ENCODE peak calls at places on chromosomes 13 and 19, in four cellular contexts. One of them, this sample, is unnamed.

GRCh38 chr13:103996733-103997132 is 930.5 kb upstream of the SLC10A2 start:
- DNase-seq in skeletal muscle cell: no peak
- DNase-seq in NCI-H1417: no peak
- DNase-seq in mucosa of descending colon: no peak
- DNase-seq in this sample: no peak

GRCh38 chr13:79404985-79405384 is 1.1 kb downstream of the RBM26 start:
- DNase-seq in skeletal muscle cell: no peak
- DNase-seq in NCI-H1417: peak; percentile 59
- DNase-seq in mucosa of descending colon: no peak
- DNase-seq in this sample: no peak

GRCh38 chr13:34369925-34370324 is 552.0 kb downstream of the RFC3 start:
- DNase-seq in skeletal muscle cell: no peak
- DNase-seq in NCI-H1417: no peak
- DNase-seq in mucosa of descending colon: no peak
- DNase-seq in this sample: no peak

GRCh38 chr19:18481505-18482222 is 40.2 kb downstream of the ELL start:
- DNase-seq in skeletal muscle cell: no peak
- DNase-seq in NCI-H1417: no peak
- DNase-seq in mucosa of descending colon: no peak
- DNase-seq in this sample: no peak

GRCh38 chr13:113747291-113747833 is 11.7 kb upstream of the TMEM255B start:
- DNase-seq in skeletal muscle cell: no peak
- DNase-seq in NCI-H1417: no peak
- DNase-seq in mucosa of descending colon: peak; percentile 15
- DNase-seq in this sample: no peak

GRCh38 chr19:45526143-45526542 is 18.9 kb downstream of the VASP start:
- DNase-seq in skeletal muscle cell: no peak
- DNase-seq in NCI-H1417: peak; percentile 45
- DNase-seq in mucosa of descending colon: peak; percentile 74
- DNase-seq in this sample: no peak

GRCh38 chr19:27765397-27765796 is 1447.6 kb downstream of the UQCRFS1 start:
- DNase-seq in skeletal muscle cell: no peak
- DNase-seq in NCI-H1417: no peak
- DNase-seq in mucosa of descending colon: no peak
- DNase-seq in this sample: peak; percentile 43

GRCh38 chr19:3080281-3080680 is 13.9 kb upstream of the GNA11 start:
- DNase-seq in skeletal muscle cell: no peak
- DNase-seq in NCI-H1417: no peak
- DNase-seq in mucosa of descending colon: peak; percentile 80
- DNase-seq in this sample: no peak

GRCh38 chr19:43639507-43640423 is at the start of gene CADM4:
- DNase-seq in skeletal muscle cell: no peak
- DNase-seq in NCI-H1417: peak; percentile 71
- DNase-seq in mucosa of descending colon: peak; percentile 71
- DNase-seq in this sample: no peak

GRCh38 chr19:15399635-15400034 is 19.2 kb downstream of the AKAP8L start:
- DNase-seq in skeletal muscle cell: no peak
- DNase-seq in NCI-H1417: no peak
- DNase-seq in mucosa of descending colon: no peak
- DNase-seq in this sample: no peak

GRCh38 chr13:98476538-98476966 is 100.4 kb downstream of the STK24 start:
- DNase-seq in skeletal muscle cell: peak; percentile 72
- DNase-seq in NCI-H1417: no peak
- DNase-seq in mucosa of descending colon: peak; percentile 66
- DNase-seq in this sample: no peak

GRCh38 chr19:45670670-45671453 is 2.8 kb downstream of the GIPR start:
- DNase-seq in skeletal muscle cell: no peak
- DNase-seq in NCI-H1417: peak; percentile 47
- DNase-seq in mucosa of descending colon: peak; percentile 96
- DNase-seq in this sample: peak; percentile 89

This sample was measured in suprapubic skin.